ENCODE peak calls at places on chromosomes 12 and 14, in eight cellular contexts. One of them, this sample, is unnamed.

GRCh38 chr12:75913502-75914110 is 118.0 kb downstream of the PHLDA1 start:
- DNase-seq in cerebellum: no peak
- DNase-seq in GF-D8: no peak
- DNase-seq in mucosa of descending colon: no peak
- DNase-seq in smooth muscle cell of the brain vasculature: no peak
- DNase-seq in iris pigment epithelial cell: no peak
- DNase-seq in HCEC 1CT: no peak
- DNase-seq in hypothalamus: no peak
- DNase-seq in this sample: no peak

GRCh38 chr12:68375701-68376469 is 43.7 kb upstream of the MDM1 start:
- DNase-seq in cerebellum: peak; percentile 31
- DNase-seq in GF-D8: no peak
- DNase-seq in mucosa of descending colon: no peak
- DNase-seq in smooth muscle cell of the brain vasculature: no peak
- DNase-seq in iris pigment epithelial cell: peak; percentile 34
- DNase-seq in HCEC 1CT: no peak
- DNase-seq in hypothalamus: no peak
- DNase-seq in this sample: no peak

GRCh38 chr14:61460853-61461611 is 139.7 kb downstream of the PRKCH start:
- DNase-seq in cerebellum: no peak
- DNase-seq in GF-D8: no peak
- DNase-seq in mucosa of descending colon: no peak
- DNase-seq in smooth muscle cell of the brain vasculature: no peak
- DNase-seq in iris pigment epithelial cell: peak; percentile 45
- DNase-seq in HCEC 1CT: no peak
- DNase-seq in hypothalamus: no peak
- DNase-seq in this sample: no peak

GRCh38 chr12:117037296-117038022 is 61.8 kb downstream of the TESC start:
- DNase-seq in cerebellum: no peak
- DNase-seq in GF-D8: no peak
- DNase-seq in mucosa of descending colon: no peak
- DNase-seq in smooth muscle cell of the brain vasculature: no peak
- DNase-seq in iris pigment epithelial cell: no peak
- DNase-seq in HCEC 1CT: no peak
- DNase-seq in hypothalamus: no peak
- DNase-seq in this sample: peak; percentile 36

GRCh38 chr14:67418368-67419174 is 6.6 kb upstream of the PLEK2 start:
- DNase-seq in cerebellum: no peak
- DNase-seq in GF-D8: no peak
- DNase-seq in mucosa of descending colon: peak; percentile 69
- DNase-seq in smooth muscle cell of the brain vasculature: no peak
- DNase-seq in iris pigment epithelial cell: no peak
- DNase-seq in HCEC 1CT: no peak
- DNase-seq in hypothalamus: no peak
- DNase-seq in this sample: no peak

GRCh38 chr12:51222461-51222860 is 4.6 kb upstream of the POU6F1 start:
- DNase-seq in cerebellum: no peak
- DNase-seq in GF-D8: no peak
- DNase-seq in mucosa of descending colon: no peak
- DNase-seq in smooth muscle cell of the brain vasculature: no peak
- DNase-seq in iris pigment epithelial cell: no peak
- DNase-seq in HCEC 1CT: no peak
- DNase-seq in hypothalamus: no peak
- DNase-seq in this sample: no peak

GRCh38 chr12:94676011-94676709 is 25.8 kb upstream of the TMCC3 start:
- DNase-seq in cerebellum: no peak
- DNase-seq in GF-D8: peak; percentile 95
- DNase-seq in mucosa of descending colon: peak; percentile 21
- DNase-seq in smooth muscle cell of the brain vasculature: no peak
- DNase-seq in iris pigment epithelial cell: peak; percentile 39
- DNase-seq in HCEC 1CT: no peak
- DNase-seq in hypothalamus: no peak
- DNase-seq in this sample: peak; percentile 58

GRCh38 chr12:5262450-5262849 is 169.5 kb upstream of the NTF3 start:
- DNase-seq in cerebellum: no peak
- DNase-seq in GF-D8: no peak
- DNase-seq in mucosa of descending colon: no peak
- DNase-seq in smooth muscle cell of the brain vasculature: no peak
- DNase-seq in iris pigment epithelial cell: no peak
- DNase-seq in HCEC 1CT: no peak
- DNase-seq in hypothalamus: no peak
- DNase-seq in this sample: no peak

GRCh38 chr12:88775742-88776151 is 195.5 kb upstream of the KITLG start:
- DNase-seq in cerebellum: no peak
- DNase-seq in GF-D8: no peak
- DNase-seq in mucosa of descending colon: peak; percentile 87
- DNase-seq in smooth muscle cell of the brain vasculature: no peak
- DNase-seq in iris pigment epithelial cell: no peak
- DNase-seq in HCEC 1CT: no peak
- DNase-seq in hypothalamus: no peak
- DNase-seq in this sample: no peak

GRCh38 chr14:75549169-75549568 is 26.9 kb downstream of the BATF start:
- DNase-seq in cerebellum: no peak
- DNase-seq in GF-D8: no peak
- DNase-seq in mucosa of descending colon: no peak
- DNase-seq in smooth muscle cell of the brain vasculature: no peak
- DNase-seq in iris pigment epithelial cell: no peak
- DNase-seq in HCEC 1CT: no peak
- DNase-seq in hypothalamus: no peak
- DNase-seq in this sample: no peak

GRCh38 chr12:97300431-97300830 is 162.2 kb upstream of the RMST start:
- DNase-seq in cerebellum: no peak
- DNase-seq in GF-D8: no peak
- DNase-seq in mucosa of descending colon: no peak
- DNase-seq in smooth muscle cell of the brain vasculature: no peak
- DNase-seq in iris pigment epithelial cell: no peak
- DNase-seq in HCEC 1CT: no peak
- DNase-seq in hypothalamus: no peak
- DNase-seq in this sample: no peak

GRCh38 chr12:47385587-47385986 is 305.8 kb upstream of the AMIGO2 start:
- DNase-seq in cerebellum: no peak
- DNase-seq in GF-D8: no peak
- DNase-seq in mucosa of descending colon: no peak
- DNase-seq in smooth muscle cell of the brain vasculature: no peak
- DNase-seq in iris pigment epithelial cell: no peak
- DNase-seq in HCEC 1CT: no peak
- DNase-seq in hypothalamus: no peak
- DNase-seq in this sample: no peak

GRCh38 chr12:58961906-58962305 is 41.6 kb upstream of the LRIG3 start:
- DNase-seq in cerebellum: no peak
- DNase-seq in GF-D8: no peak
- DNase-seq in mucosa of descending colon: no peak
- DNase-seq in smooth muscle cell of the brain vasculature: no peak
- DNase-seq in iris pigment epithelial cell: peak; percentile 79
- DNase-seq in HCEC 1CT: no peak
- DNase-seq in hypothalamus: no peak
- DNase-seq in this sample: no peak

This sample was measured in right lobe of liver.